ENCODE peak calls at places on chromosomes 12 and 14, in four cellular contexts. L is Panc1, E is HCT116, Y is K562. C is an unnamed sample.
A peak's percentile ranks its signal among the peaks of the same experiment; 100 is the strongest.

GRCh38 chr14:87869619-87870583 is 123.1 kb downstream of the GALC start:
- DNase-seq in L (no peak), E (no peak), Y (no peak), C (no peak)

GRCh38 chr12:127773520-127773919 is 493.4 kb upstream of the TMEM132C start:
- DNase-seq in L (no peak), E (no peak), Y (no peak), C (peak; percentile 3)

GRCh38 chr12:127987199-127987901 is 279.6 kb upstream of the TMEM132C start:
- DNase-seq in L (no peak), E (no peak), Y (no peak), C (no peak)

GRCh38 chr14:62126885-62127478 is 364.8 kb downstream of the SNAPC1 start:
- DNase-seq in L (peak; percentile 43), E (peak; percentile 40), Y (peak; percentile 12), C (peak; percentile 27)

GRCh38 chr14:28756896-28757570 is 9.6 kb upstream of the FOXG1 start:
- DNase-seq in L (no peak), E (no peak), Y (peak; percentile 9), C (peak; percentile 72)

GRCh38 chr14:85917631-85918030 is 387.7 kb downstream of the FLRT2 start:
- DNase-seq in L (no peak), E (no peak), Y (no peak), C (no peak)

GRCh38 chr12:3236345-3237153 is 159.4 kb downstream of the TSPAN9 start:
- DNase-seq in L (no peak), E (peak; percentile 42), Y (peak; percentile 61), C (peak; percentile 29)

GRCh38 chr12:75585309-75585708 is 73.9 kb upstream of the KRR1 start:
- DNase-seq in L (no peak), E (peak; percentile 19), Y (no peak), C (no peak)

GRCh38 chr12:69510176-69510827 is 40.1 kb downstream of the FRS2 start:
- DNase-seq in L (no peak), E (no peak), Y (no peak), C (no peak)

GRCh38 chr14:92572050-92572449 is 58.5 kb downstream of the RIN3 start:
- DNase-seq in L (no peak), E (no peak), Y (no peak), C (no peak)

GRCh38 chr14:38121280-38121679 is 86.4 kb upstream of the SSTR1 start:
- DNase-seq in L (no peak), E (no peak), Y (no peak), C (no peak)

GRCh38 chr12:106879612-106880011 is 76.1 kb upstream of the TMEM263 start:
- DNase-seq in L (no peak), E (no peak), Y (no peak), C (no peak)

GRCh38 chr12:120366884-120367251 is 2.1 kb downstream of the MSI1 start:
- DNase-seq in L (no peak), E (no peak), Y (no peak), C (peak; percentile 30)

GRCh38 chr12:89783321-89784060 is 74.9 kb upstream of the ATP2B1 start:
- DNase-seq in L (no peak), E (no peak), Y (no peak), C (no peak)

GRCh38 chr12:87428701-87429277 is 600.4 kb downstream of the C12orf50 start:
- DNase-seq in L (no peak), E (no peak), Y (no peak), C (no peak)

GRCh38 chr12:116297224-116297834 is 19.8 kb upstream of the MED13L start:
- DNase-seq in L (no peak), E (no peak), Y (no peak), C (no peak)

GRCh38 chr12:116298578-116298977 is 21.1 kb upstream of the MED13L start:
- DNase-seq in L (no peak), E (no peak), Y (no peak), C (no peak)

GRCh38 chr12:116293687-116294463 is 16.4 kb upstream of the MED13L start:
- DNase-seq in L (no peak), E (no peak), Y (no peak), C (no peak)

GRCh38 chr12:116294464-116295002 is 17.0 kb upstream of the MED13L start:
- DNase-seq in L (no peak), E (no peak), Y (no peak), C (no peak)

GRCh38 chr12:116295327-116296263 is 18.1 kb upstream of the MED13L start:
- DNase-seq in L (no peak), E (no peak), Y (no peak), C (no peak)
- TF ChIP-seq TCF7L2 in L (no peak), E (no peak), Y (no peak), C (no peak)

DNA sequence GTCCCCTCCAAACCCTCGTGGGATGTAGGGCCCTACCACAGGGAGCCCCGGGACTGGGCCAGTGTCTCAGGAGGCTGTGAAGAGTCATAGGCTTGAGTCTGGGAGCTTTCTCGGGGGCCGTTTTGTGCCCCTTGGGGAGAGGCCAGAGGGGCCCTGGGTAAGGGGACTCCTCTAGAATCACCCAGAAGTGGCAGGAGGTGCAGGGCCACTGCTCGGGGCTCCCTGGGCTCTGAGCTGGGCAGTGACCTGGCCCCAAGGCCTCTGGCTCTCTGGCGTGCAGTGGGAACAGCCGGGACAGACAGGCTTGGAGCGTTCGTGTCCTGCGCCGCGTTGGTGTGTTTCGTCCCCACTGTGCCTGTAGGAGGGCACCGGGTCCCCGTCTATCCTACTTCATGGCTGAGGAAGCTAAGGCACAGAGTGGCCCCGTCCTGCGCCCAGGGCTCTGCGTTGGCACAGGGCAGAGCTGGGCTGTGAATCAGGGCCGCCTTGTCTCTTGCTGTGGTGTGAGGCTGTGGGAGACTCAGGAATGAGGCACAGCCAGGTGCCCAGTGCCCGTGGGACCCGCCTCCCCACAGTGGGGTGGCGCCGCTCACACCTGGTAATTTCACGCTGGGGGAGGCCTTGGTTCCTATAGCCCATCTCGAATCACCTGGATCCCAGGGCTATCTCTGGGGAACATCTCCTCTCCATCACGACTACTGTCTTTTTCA is 23.8 kb upstream of the KIF26A start:
- DNase-seq in L (no peak), E (no peak), Y (no peak), C (no peak)
- TF ChIP-seq TCF7L2 in L (no peak), E (no peak), Y (no peak), C (no peak)

GRCh38 chr12:79300199-79300568 is 390.6 kb downstream of the PAWR start:
- DNase-seq in L (no peak), E (no peak), Y (no peak), C (peak; percentile 72)
- TF ChIP-seq TCF7L2 in L (no peak), E (no peak), Y (no peak), C (no peak)

GRCh38 chr12:26554332-26554731 is 278.7 kb downstream of the ITPR2 start:
- DNase-seq in L (no peak), E (no peak), Y (no peak), C (no peak)

GRCh38 chr12:26551385-26551784 is 281.6 kb downstream of the ITPR2 start:
- DNase-seq in L (no peak), E (no peak), Y (no peak), C (no peak)

GRCh38 chr12:26555139-26555538 is 277.9 kb downstream of the ITPR2 start:
- DNase-seq in L (no peak), E (no peak), Y (no peak), C (no peak)

DNA sequence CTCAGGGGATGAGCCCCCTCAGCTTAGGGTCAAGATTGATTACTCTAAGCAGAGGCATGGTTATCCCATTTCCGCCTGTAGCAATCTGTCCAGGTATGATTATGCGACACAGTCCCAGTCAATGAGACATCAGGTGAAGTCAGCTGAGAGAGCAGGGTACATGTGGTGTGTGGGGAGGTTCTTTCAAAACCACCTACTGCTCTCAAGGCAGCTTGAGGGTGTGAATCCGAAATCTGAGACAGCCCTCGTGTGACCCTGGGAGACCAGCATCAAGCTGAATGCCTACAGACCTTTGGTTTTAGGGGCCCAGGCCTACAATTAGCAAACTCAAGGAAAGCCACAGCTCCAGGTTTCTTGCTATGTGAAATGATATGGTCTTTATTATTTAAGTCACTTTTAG is 275.7 kb downstream of the ITPR2 start:
- DNase-seq in L (no peak), E (no peak), Y (no peak), C (no peak)
- TF ChIP-seq TCF7L2 in L (no peak), E (no peak), Y (no peak), C (no peak)

DNA sequence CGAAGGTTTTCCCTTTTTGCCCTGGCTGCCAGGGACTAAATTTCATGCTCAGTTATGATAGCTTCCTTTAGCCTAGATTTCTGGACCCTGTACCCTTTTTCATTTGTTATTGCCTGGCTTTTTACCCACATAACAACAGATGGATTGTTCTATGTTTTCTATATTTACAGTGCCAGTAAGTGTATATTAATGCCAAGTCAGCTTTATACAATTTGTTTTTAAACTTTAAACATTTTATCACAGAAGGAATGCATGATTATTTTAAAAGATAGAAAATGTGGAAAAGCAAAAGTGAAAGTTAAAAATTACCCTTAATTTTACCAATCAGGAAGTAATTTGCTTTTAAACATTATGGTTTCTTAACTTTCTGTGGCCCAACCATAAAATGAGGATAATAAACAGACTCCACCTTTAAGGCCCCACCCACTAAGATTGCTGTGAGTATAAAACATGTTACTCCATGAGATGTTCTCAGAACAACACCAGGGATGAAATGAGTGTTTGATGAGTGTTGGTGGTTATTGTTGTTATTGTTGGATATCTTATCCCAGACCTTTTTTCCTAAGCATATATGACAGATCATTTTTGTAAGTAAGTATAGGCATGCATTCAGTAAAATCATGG is 496.7 kb downstream of the EGLN3 start:
- DNase-seq in L (no peak), E (no peak), Y (no peak), C (no peak)
- TF ChIP-seq TCF7L2 in L (no peak), E (no peak), Y (no peak), C (no peak)

GRCh38 chr14:80313806-80314205 is 102.5 kb upstream of the DIO2 start:
- DNase-seq in L (no peak), E (no peak), Y (no peak), C (no peak)
- TF ChIP-seq TCF7L2 in L (no peak), E (no peak), Y (no peak), C (no peak)

DNA sequence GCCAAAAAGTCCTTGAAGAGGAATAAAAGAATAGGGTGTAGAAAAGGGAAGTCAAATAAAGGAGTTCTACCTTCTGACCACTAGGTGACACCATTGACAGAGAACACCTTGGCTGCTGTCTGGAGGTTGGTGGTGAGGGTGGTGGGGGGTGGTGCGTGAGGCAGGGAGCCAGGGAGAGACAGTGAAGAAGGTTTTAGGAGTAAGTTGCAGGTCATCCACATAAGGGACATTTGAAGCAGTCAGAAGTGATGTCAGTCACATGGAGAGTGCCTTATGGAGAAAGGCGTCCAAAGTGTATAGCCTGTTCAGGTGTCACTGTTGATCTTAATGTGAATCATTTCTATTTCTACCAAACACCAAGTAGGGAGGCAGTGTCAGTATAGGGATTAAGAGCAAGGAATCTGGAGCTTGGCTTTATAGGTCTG is 279.3 kb upstream of the DDHD1 start:
- DNase-seq in L (peak; percentile 13), E (peak; percentile 40), Y (peak; percentile 8), C (peak; percentile 59)
- TF ChIP-seq TCF7L2 in L (no peak), E (peak; percentile 30), Y (no peak), C (no peak)

DNA sequence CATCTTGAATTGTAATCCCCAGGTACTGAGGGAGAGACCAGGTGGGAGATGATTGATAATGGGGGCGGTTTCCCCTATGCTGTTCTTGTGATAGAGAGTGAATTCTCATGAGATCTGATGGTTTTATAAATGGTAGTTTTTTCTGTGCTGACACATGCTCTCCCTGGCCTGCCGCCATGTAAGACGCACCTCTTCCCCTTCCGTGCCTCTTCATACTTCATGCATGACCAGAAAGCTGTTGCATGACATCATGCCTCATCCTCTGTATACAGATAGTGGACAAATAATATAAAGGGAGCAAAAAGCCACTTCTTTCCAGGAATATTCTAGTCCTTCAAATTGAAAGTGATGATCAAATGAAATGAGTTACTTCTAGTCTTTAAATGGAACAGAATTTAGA is 47.2 kb upstream of the LRIG3 start:
- DNase-seq in L (no peak), E (no peak), Y (no peak), C (no peak)
- TF ChIP-seq TCF7L2 in L (no peak), E (no peak), Y (no peak), C (no peak)